ENCODE peak calls at places on chromosomes 7 and 10, in four cellular contexts. J, D, X and W are unnamed samples.

GRCh38 chr10:56318816-56319215 is 42.2 kb downstream of the ZWINT start:
- DNase-seq in J (no peak), D (no peak), X (no peak), W (no peak)

GRCh38 chr7:55478700-55479099 is 93.6 kb downstream of the VOPP1 start:
- DNase-seq in J (no peak), D (no peak), X (no peak), W (no peak)

GRCh38 chr7:83547526-83547925 is 101.4 kb downstream of the SEMA3E start:
- DNase-seq in J (peak), D (no peak), X (no peak), W (peak)

GRCh38 chr10:13271552-13272163 is 28.2 kb downstream of the PHYH start:
- DNase-seq in J (peak), D (peak), X (peak), W (no peak)

GRCh38 chr7:133642907-133643306 is 390.0 kb downstream of the EXOC4 start:
- DNase-seq in J (no peak), D (no peak), X (no peak), W (no peak)

GRCh38 chr10:102963237-102963886 is 45.3 kb downstream of the CNNM2 start:
- DNase-seq in J (no peak), D (no peak), X (peak), W (no peak)

GRCh38 chr7:64965594-64965993 is 25.2 kb downstream of the ZNF117 start:
- DNase-seq in J (no peak), D (no peak), X (no peak), W (no peak)

GRCh38 chr7:135714534-135715009 is 13.4 kb downstream of the SLC13A4 start:
- DNase-seq in J (peak), D (peak), X (no peak), W (no peak)

GRCh38 chr10:127556911-127557310 is 7.8 kb downstream of the NPS start:
- DNase-seq in J (no peak), D (no peak), X (no peak), W (no peak)

GRCh38 chr7:73830872-73831655 is at the start of gene CLDN4:
- DNase-seq in J (peak), D (peak), X (no peak), W (no peak)

GRCh38 chr7:138125119-138125518 is 48.9 kb downstream of the AKR1D1 start:
- DNase-seq in J (no peak), D (no peak), X (no peak), W (no peak)

GRCh38 chr7:132526111-132526741 is 50.0 kb downstream of the PLXNA4 start:
- DNase-seq in J (no peak), D (no peak), X (no peak), W (no peak)

GRCh38 chr10:58477122-58477521 is 35.5 kb upstream of the BICC1 start:
- DNase-seq in J (no peak), D (no peak), X (no peak), W (no peak)

GRCh38 chr7:129923709-129924108 is 29.1 kb downstream of the UBE2H start:
- DNase-seq in J (no peak), D (no peak), X (no peak), W (peak)

GRCh38 chr7:15567036-15567435 is 5.2 kb upstream of the AGMO start:
- DNase-seq in J (no peak), D (no peak), X (no peak), W (no peak)

GRCh38 chr10:67521546-67521945 is 174.4 kb downstream of the CTNNA3 start:
- DNase-seq in J (no peak), D (no peak), X (no peak), W (no peak)

GRCh38 chr7:100694196-100694745 is at the start of gene GIGYF1:
- DNase-seq in J (no peak), D (peak), X (peak), W (no peak)

GRCh38 chr10:62307635-62308034 is 39.0 kb upstream of the RTKN2 start:
- DNase-seq in J (no peak), D (no peak), X (no peak), W (no peak)

GRCh38 chr7:87148332-87148955 is 3.8 kb upstream of the DMTF1 start:
- DNase-seq in J (peak), D (no peak), X (no peak), W (no peak)

GRCh38 chr7:111801277-111801676 is 239.0 kb upstream of the IMMP2L start:
- DNase-seq in J (no peak), D (no peak), X (no peak), W (no peak)

GRCh38 chr7:75880242-75880641 is 1.4 kb downstream of the RHBDD2 start:
- DNase-seq in J (no peak), D (no peak), X (no peak), W (no peak)

GRCh38 chr7:33733865-33734650 is 171.3 kb upstream of the BMPER start:
- DNase-seq in J (no peak), D (no peak), X (no peak), W (no peak)

GRCh38 chr7:100778061-100778621 is 44.7 kb downstream of the ZAN start:
- DNase-seq in J (no peak), D (no peak), X (no peak), W (no peak)

GRCh38 chr7:74480861-74481417 is 27.2 kb downstream of the GTF2IRD1 start:
- DNase-seq in J (no peak), D (no peak), X (no peak), W (no peak)

GRCh38 chr10:15136129-15136726 is 32.3 kb downstream of the NMT2 start:
- DNase-seq in J (no peak), D (no peak), X (no peak), W (no peak)

GRCh38 chr10:59741048-59741447 is 12.2 kb downstream of the MRLN start:
- DNase-seq in J (no peak), D (no peak), X (no peak), W (no peak)

GRCh38 chr10:119531067-119531466 is 11.5 kb downstream of the RGS10 start:
- DNase-seq in J (no peak), D (peak), X (no peak), W (no peak)

GRCh38 chr7:121604627-121605296 is 208.7 kb upstream of the FAM3C start:
- DNase-seq in J (no peak), D (peak), X (no peak), W (no peak)

GRCh38 chr10:51302316-51302715 is 228.0 kb downstream of the PRKG1 start:
- DNase-seq in J (no peak), D (no peak), X (no peak), W (no peak)

GRCh38 chr7:42692609-42693008 is 219.3 kb downstream of the C7orf25 start:
- DNase-seq in J (no peak), D (no peak), X (no peak), W (no peak)

GRCh38 chr10:124671486-124672075 is 72.6 kb downstream of the FAM53B start:
- DNase-seq in J (peak), D (peak), X (peak), W (no peak)

GRCh38 chr7:42099837-42100508 is 137.0 kb downstream of the GLI3 start:
- DNase-seq in J (no peak), D (no peak), X (no peak), W (no peak)

GRCh38 chr7:134318443-134318842 is 1.7 kb upstream of the SLC35B4 start:
- DNase-seq in J (no peak), D (no peak), X (no peak), W (no peak)

GRCh38 chr10:72794260-72794659 is 99.3 kb upstream of the OIT3 start:
- DNase-seq in J (no peak), D (no peak), X (peak), W (no peak)

GRCh38 chr7:36045275-36045674 is 107.8 kb upstream of the EEPD1 start:
- DNase-seq in J (no peak), D (no peak), X (no peak), W (no peak)

GRCh38 chr10:63976538-63976937 is 455.3 kb downstream of the REEP3 start:
- DNase-seq in J (peak), D (peak), X (peak), W (no peak)

GRCh38 chr7:124989911-124990310 is 60.3 kb upstream of the POT1 start:
- DNase-seq in J (no peak), D (no peak), X (no peak), W (no peak)
- TF ChIP-seq SP1 in J (no peak), D (no peak), X (no peak), W (no peak)

DNA sequence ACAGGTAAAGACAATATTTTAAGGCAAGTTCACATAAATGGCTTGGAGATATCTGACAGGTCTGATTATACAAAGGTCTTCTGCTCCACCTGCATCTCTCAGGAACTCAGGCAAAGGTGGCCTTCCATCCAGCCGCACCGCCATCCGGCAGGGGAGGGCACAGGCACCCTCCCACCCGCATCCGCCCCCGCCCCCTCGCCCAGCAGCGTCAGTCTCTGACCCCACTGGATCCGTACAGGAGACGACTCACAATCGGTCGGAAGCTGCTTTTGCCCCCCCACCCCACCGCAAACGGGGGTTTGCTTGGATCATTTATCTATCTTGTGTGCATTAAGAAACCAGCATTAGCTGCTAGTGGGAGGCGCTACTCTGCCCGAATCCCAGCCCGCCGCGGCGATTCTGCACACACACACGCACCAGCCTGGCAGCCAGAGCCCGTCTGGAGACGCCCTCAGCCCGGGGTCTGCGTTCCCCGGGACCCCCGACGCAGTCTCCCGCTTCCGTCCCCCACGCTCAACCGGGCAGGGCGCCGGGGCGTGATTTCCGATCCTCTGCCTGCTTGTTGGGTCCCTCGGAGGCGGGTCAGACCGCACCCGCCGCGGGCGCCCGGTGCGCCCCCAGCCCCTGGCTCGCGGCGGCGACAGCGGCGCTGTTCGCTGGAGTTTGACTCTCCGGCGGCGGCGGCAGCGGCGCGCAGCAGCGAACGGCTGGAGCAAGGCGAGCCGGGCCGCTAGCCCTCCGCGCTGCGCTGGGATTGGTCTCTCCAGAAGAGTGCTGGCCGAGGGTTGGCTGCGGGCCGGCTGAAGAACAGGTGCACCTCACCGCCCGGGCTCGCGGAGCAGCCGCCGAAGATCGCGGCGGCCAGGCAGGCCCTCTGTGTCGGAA is 820 bp upstream of the NRG3 start:
- DNase-seq in J (no peak), D (no peak), X (no peak), W (no peak)
- TF ChIP-seq REST in J (no peak), D (no peak), X (no peak), W (no peak)

GRCh38 chr7:106623846-106624245 is 37.1 kb downstream of the CCDC71L start:
- DNase-seq in J (no peak), D (no peak), X (no peak), W (no peak)
- TF ChIP-seq SP1 in J (no peak), D (no peak), X (no peak), W (no peak)

GRCh38 chr7:2357165-2357564 is 2.5 kb downstream of the EIF3B start:
- DNase-seq in J (no peak), D (no peak), X (no peak), W (no peak)

GRCh38 chr7:2353113-2353512 is 1.5 kb upstream of the EIF3B start:
- DNase-seq in J (no peak), D (no peak), X (no peak), W (no peak)

GRCh38 chr7:2355079-2356008 is 717 bp downstream of the EIF3B start:
- DNase-seq in J (no peak), D (no peak), X (peak), W (no peak)

GRCh38 chr7:2354173-2355078 is at the start of gene EIF3B:
- DNase-seq in J (peak), D (peak), X (peak), W (peak)

GRCh38 chr7:2353650-2354172 is 916 bp upstream of the EIF3B start:
- DNase-seq in J (peak), D (peak), X (peak), W (peak)
- TF ChIP-seq REST in J (no peak), D (no peak), X (no peak), W (peak)

GRCh38 chr10:21314906-21315305 is 210.6 kb downstream of the SKIDA1 start:
- DNase-seq in J (no peak), D (no peak), X (no peak), W (no peak)

GRCh38 chr10:21315321-21316220 is 209.9 kb downstream of the SKIDA1 start:
- DNase-seq in J (no peak), D (peak), X (no peak), W (no peak)

GRCh38 chr10:21317902-21318301 is 207.6 kb downstream of the SKIDA1 start:
- DNase-seq in J (no peak), D (no peak), X (no peak), W (no peak)

GRCh38 chr10:21314234-21314633 is 211.2 kb downstream of the SKIDA1 start:
- DNase-seq in J (no peak), D (peak), X (no peak), W (no peak)

DNA sequence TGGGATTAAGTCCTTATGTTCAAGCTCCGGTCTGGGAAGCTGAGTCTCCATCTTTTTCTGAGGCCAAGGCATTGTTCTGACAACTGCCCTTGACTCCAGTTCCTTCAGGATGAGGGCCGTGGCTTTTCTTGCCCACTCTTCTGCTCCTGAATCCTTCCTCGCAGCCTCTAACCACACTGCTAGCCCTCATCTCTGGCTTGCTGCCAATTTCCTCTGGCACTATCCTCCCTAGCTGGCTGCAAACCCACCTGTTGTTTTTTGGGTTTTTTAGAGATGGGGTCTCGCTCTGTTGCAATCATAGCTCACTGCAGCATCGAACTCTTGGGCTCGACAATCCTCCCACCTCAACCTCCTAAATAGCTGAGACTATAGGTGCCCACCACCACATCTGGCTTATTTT is 206.7 kb downstream of the SKIDA1 start:
- DNase-seq in J (no peak), D (no peak), X (no peak), W (no peak)
- TF ChIP-seq SP1 in J (no peak), D (no peak), X (no peak), W (no peak)

GRCh38 chr10:101670635-101671034 is 24.3 kb downstream of the FBXW4 start:
- DNase-seq in J (no peak), D (no peak), X (no peak), W (peak)

GRCh38 chr10:101671453-101671852 is 23.5 kb downstream of the FBXW4 start:
- DNase-seq in J (no peak), D (no peak), X (no peak), W (peak)

GRCh38 chr10:101676573-101676972 is 18.4 kb downstream of the FBXW4 start:
- DNase-seq in J (no peak), D (no peak), X (no peak), W (no peak)

GRCh38 chr10:101672536-101672935 is 22.4 kb downstream of the FBXW4 start:
- DNase-seq in J (no peak), D (no peak), X (no peak), W (no peak)

DNA sequence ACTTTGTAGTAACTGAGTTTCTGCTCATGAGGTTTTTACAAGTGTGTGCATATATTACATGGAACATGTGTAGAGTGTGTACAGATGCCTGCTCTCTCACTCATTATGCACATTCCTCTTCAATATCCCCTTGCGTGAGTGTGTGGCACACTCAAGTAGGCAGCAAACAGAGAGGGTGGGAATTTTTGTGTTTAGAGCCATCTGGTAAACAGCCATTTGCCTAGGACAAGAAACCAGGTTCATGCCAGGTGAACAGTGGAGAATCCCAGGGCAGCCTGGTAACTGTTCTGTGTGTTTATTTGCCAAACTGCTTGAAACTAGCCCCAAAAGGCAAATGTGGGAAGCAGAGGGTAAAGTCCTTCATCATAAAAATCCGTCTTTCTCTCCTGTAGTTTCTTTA is 19.9 kb downstream of the FBXW4 start:
- DNase-seq in J (no peak), D (no peak), X (no peak), W (no peak)
- TF ChIP-seq REST in J (no peak), D (no peak), X (no peak), W (no peak)

DNA sequence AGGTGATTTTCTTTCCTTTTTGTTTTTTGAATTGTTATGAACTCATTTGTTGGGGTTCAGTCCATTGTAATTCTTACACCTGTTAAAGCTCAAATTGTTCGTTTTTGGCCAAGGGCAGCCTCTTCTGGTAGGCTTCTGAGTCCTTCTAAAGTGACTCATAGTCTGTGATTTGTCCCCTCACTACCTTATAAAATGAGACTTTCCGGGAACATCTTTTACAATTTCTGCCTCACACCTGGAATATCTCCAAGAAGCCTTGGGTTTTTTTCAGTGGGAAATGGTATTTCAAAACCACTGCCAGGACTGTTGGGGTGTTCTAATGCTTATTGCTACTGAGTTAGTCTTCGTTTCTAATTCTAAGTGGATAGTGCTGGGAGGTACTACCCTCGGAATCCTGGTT is 56.7 kb downstream of the BMPR1A start:
- DNase-seq in J (no peak), D (no peak), X (no peak), W (no peak)
- TF ChIP-seq SP1 in J (no peak), D (no peak), X (no peak), W (no peak)